ENCODE peak calls at places on chromosomes 6 and 20, in six cellular contexts. U is GM12878; J is lung; B is naive thymus-derived CD4-positive, alpha-beta T cell; M is stomach; G is pancreas. V is an unnamed sample. For H3K4me1 and H3K36me3, the result is how much of the 10 kb centered on the place peaks cover.

GRCh38 chr20:23215596-23215995 is 129.5 kb upstream of the CD93 start:
- DNase-seq in U (no peak), J (no peak), B (no peak), M (no peak), G (no peak), V (no peak)

GRCh38 chr6:155154158-155154830 is 109.5 kb upstream of the CLDN20 start:
- DNase-seq in U (no peak), J (no peak), B (no peak), M (no peak), G (no peak), V (no peak)

GRCh38 chr6:148414836-148415235 is 72.2 kb downstream of the SASH1 start:
- DNase-seq in U (no peak), J (no peak), B (no peak), M (no peak), G (no peak), V (no peak)

GRCh38 chr20:38671186-38671585 is 53.1 kb upstream of the SLC32A1 start:
- DNase-seq in U (no peak), J (no peak), B (no peak), M (no peak), G (no peak), V (no peak)

GRCh38 chr6:99341862-99342455 is 7.5 kb downstream of the FAXC start:
- DNase-seq in U (no peak), J (no peak), B (no peak), M (no peak), G (no peak), V (no peak)

GRCh38 chr20:52889225-52889624 is 82.9 kb upstream of the TSHZ2 start:
- DNase-seq in U (no peak), J (no peak), B (no peak), M (no peak), G (no peak), V (no peak)

GRCh38 chr6:134753001-134753400 is 196.9 kb downstream of the ALDH8A1 start:
- DNase-seq in U (no peak), J (no peak), B (no peak), M (no peak), G (no peak), V (no peak)

GRCh38 chr20:60138263-60139127 is 180.3 kb downstream of the CDH26 start:
- DNase-seq in U (no peak), J (peak), B (peak), M (peak), G (peak), V (peak)

GRCh38 chr6:93069856-93070255 is 349.5 kb downstream of the EPHA7 start:
- DNase-seq in U (no peak), J (no peak), B (no peak), M (no peak), G (no peak), V (no peak)

GRCh38 chr6:25703005-25703404 is 51.0 kb downstream of the SCGN start:
- DNase-seq in U (no peak), J (no peak), B (no peak), M (no peak), G (no peak), V (no peak)

GRCh38 chr6:2127484-2127911 is 117.9 kb downstream of the GMDS start:
- DNase-seq in U (peak), J (no peak), B (no peak), M (no peak), G (no peak), V (peak)

GRCh38 chr20:45919951-45920794 is 8.2 kb upstream of the PLTP start:
- DNase-seq in U (no peak), J (no peak), B (no peak), M (no peak), G (peak), V (no peak)

GRCh38 chr20:45919536-45919933 is 7.6 kb upstream of the PLTP start:
- DNase-seq in U (no peak), J (no peak), B (no peak), M (peak), G (peak), V (peak)

GRCh38 chr20:45921618-45922189 is 9.7 kb upstream of the PLTP start:
- DNase-seq in U (no peak), J (no peak), B (no peak), M (no peak), G (peak), V (no peak)

GRCh38 chr20:45918779-45919535 is 7.0 kb upstream of the PLTP start:
- DNase-seq in U (no peak), J (no peak), B (no peak), M (no peak), G (peak), V (no peak)

DNA sequence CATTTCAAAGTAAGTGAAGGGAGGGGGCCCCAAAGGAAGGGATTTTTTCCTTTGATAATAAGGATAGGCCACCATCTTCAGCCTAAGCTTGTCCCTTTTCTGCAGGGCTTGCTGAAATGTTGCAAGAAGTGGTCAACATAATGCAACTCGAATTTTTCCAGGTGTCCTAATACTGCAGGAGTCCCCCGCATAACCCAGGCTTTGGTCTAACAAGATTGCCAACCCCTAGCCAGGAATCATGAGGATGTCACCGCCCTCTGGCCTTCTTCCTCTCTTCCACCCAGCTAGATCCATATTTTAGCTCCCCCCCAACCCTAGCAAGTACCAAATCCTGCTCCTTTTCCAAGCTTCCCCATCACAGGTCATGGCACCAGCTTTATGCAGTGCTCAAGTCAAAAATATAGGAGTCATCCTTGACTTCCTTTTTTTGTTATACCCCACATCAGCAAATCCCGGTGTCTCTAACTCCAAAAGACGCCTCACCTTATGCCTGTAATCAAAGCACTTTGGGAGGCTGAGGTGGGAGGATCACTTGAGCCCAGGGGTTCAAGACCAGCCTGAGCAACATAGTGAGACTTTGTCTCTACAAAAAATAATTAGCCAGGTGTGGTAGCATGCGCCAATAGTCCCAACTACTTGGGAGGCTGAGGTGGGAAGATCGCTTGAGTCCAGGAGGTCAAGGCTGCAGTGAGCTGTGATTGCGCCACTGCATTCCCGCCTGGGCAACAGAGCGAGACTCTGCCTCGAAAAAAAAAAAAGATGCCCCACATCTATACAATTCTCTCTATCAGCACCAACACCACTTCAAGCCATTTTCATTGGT is 9.1 kb upstream of the PLTP start:
- DNase-seq in U (no peak), J (no peak), B (no peak), M (no peak), G (peak), V (no peak)
- H3K4me1 ChIP-seq in U (under half), J (under half), B (under half), M (half or more), G (under half), V (half or more)

DNA sequence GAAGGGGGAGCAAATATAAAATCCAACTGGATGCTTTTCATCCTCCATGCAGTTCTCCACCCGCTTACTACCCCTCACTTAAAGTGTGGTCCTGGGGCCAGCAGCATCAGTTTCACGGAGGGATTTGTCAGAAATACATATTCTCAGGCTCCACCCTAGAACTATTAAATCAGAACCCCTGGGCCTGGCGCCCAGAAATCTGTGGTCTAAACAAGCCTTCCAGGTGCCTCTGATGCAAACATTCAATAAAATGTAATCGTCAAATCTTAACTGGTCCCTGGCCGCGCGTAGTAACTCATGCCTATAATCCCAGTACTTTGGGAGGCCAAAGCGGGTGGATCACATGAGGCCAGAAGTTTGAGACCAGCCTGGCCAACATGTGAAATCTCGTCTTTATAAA is 47.7 kb downstream of the ATXN1 start:
- DNase-seq in U (no peak), J (no peak), B (no peak), M (no peak), G (no peak), V (no peak)
- H3K27ac ChIP-seq in U (no peak), J (peak), B (no peak), M (peak), G (peak), V (no peak)

DNA sequence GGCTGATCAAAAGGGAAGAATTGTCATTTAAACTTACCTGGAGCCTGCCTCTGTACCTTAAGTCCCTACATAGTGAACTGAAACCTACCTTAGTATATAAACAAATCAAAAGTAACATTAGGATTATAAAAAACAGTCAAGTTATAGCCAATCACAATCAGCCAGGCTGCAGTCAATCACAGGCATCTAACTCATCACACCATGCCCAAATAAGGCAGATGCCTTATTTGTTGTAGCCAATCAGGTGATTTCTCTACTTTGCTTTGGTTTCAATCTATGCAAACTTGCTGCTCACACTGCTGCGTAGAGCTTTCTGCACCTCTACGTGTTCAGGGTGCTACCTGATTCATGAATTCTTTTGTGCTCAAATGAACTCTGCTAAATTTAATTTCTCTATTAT is 18.3 kb upstream of the DEFB113 start:
- DNase-seq in U (no peak), J (no peak), B (no peak), M (no peak), G (no peak), V (no peak)
- H3K36me3 ChIP-seq in U (under half), J (under half), B (under half), M (under half), G (under half), V (under half)

GRCh38 chr6:14711704-14712397 is 534.0 kb upstream of the JARID2 start:
- DNase-seq in U (no peak), J (no peak), B (no peak), M (no peak), G (no peak), V (no peak)

GRCh38 chr6:14713966-14714631 is 531.8 kb upstream of the JARID2 start:
- DNase-seq in U (no peak), J (no peak), B (no peak), M (no peak), G (no peak), V (no peak)

GRCh38 chr6:14711056-14711703 is 534.7 kb upstream of the JARID2 start:
- DNase-seq in U (no peak), J (no peak), B (no peak), M (peak), G (no peak), V (peak)

GRCh38 chr6:14713561-14713960 is 532.3 kb upstream of the JARID2 start:
- DNase-seq in U (no peak), J (no peak), B (no peak), M (no peak), G (no peak), V (peak)

DNA sequence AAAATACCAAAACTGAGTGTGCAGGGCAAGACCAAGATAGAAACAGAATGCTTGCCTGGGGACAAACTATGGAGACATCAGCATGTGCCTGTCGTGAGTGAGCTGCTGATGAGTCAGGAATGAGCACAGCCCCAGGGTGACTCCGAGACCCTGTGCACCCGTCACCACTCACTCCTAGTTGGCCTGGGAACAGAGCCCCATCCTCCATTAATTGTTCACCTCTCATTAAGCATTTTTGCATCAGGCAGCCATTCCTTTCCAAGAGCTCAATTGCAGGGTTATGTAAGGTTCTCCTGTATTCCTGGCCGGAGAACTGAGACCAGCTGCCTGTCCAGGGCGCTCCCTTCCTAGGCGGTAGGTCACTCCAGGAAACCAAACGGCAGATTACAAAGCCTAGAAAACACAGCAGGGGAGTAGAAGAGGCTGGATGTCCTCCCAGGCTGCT is 532.8 kb upstream of the JARID2 start:
- DNase-seq in U (no peak), J (no peak), B (no peak), M (no peak), G (no peak), V (peak)
- H3K4me1 ChIP-seq in U (under half), J (under half), B (under half), M (under half), G (under half), V (under half)

GRCh38 chr20:62523473-62524203 is 47.8 kb upstream of the GATA5 start:
- DNase-seq in U (no peak), J (no peak), B (no peak), M (no peak), G (no peak), V (no peak)

GRCh38 chr20:62522748-62523396 is 47.1 kb upstream of the GATA5 start:
- DNase-seq in U (no peak), J (no peak), B (no peak), M (no peak), G (no peak), V (no peak)

GRCh38 chr20:62524486-62524885 is 48.7 kb upstream of the GATA5 start:
- DNase-seq in U (no peak), J (no peak), B (no peak), M (no peak), G (no peak), V (no peak)

GRCh38 chr20:62527781-62528180 is 52.0 kb upstream of the GATA5 start:
- DNase-seq in U (no peak), J (no peak), B (no peak), M (no peak), G (no peak), V (no peak)

DNA sequence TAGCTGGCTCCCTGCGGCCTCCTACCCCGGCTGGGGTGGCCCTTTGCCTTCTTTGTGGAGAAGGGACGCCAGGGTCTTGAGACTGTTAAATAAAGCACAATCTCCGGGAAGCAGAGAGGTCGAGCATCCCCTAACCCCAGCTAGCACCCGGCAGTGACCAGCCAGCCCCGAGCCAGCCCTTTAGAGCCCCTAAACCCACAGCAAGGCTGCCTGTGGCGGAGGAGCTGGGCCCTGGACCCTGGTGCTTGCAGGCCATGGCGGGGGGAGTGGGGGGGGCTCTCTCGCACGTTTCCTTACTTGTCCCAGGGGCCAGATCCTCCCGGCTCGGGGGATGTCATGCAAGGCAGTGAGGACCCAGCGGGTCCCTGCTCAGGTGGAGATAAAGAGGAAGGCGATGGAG is 49.2 kb upstream of the GATA5 start:
- DNase-seq in U (no peak), J (no peak), B (no peak), M (no peak), G (no peak), V (no peak)
- H3K27ac ChIP-seq in U (no peak), J (no peak), B (no peak), M (no peak), G (no peak), V (no peak)

DNA sequence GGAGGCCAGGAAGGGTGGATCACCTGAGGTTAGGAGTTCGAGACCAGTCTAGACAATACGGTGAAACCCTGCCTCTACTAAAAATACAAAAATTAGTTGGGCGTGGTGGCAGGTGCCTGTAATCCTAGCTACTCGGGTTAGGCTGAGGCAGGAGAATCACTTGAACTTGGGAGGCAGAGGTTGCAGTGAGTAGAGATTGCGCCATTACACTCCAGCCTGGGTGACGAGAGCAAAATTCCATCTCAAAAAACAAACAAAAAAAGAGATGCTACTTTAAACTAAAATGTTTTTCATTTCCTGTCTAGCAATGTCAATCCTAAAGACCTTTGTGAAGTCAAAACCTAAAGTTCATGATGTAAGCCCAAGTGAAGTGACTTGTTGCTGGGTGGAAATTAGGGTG is 12.9 kb downstream of the DSN1 start:
- DNase-seq in U (no peak), J (no peak), B (no peak), M (no peak), G (no peak), V (no peak)
- H3K36me3 ChIP-seq in U (under half), J (under half), B (under half), M (under half), G (under half), V (under half)

GRCh38 chr20:24366605-24367004 is 102.8 kb upstream of the SYNDIG1 start:
- DNase-seq in U (no peak), J (no peak), B (no peak), M (no peak), G (no peak), V (no peak)
- H3K4me1 ChIP-seq in U (under half), J (under half), B (under half), M (under half), G (under half), V (under half)